ENCODE peak calls at places on chromosomes 16 and 17, in seven cellular contexts. W is thyroid gland, N is GM23338, Z is cardiac muscle cell, M is astrocyte, A is right atrium auricular region, H is neural progenitor cell. J is an unnamed sample.

GRCh38 chr17:869567-870530 is 87.7 kb downstream of the MRM3 start:
- DNase-seq in H (no peak), W (no peak), M (peak; percentile 85), Z (no peak), A (no peak), N (no peak), J (no peak)

GRCh38 chr17:37671813-37672544 is 28.7 kb upstream of the DDX52 start:
- DNase-seq in Z (no peak), N (no peak), H (no peak), W (no peak), A (no peak), M (peak; percentile 89), J (no peak)

GRCh38 chr17:36949461-36949927 is 740 bp downstream of the AATF start:
- DNase-seq in M (peak; percentile 23), H (peak; percentile 50), A (no peak), Z (no peak), N (no peak), W (peak; percentile 27), J (no peak)

GRCh38 chr17:42895185-42895555 is 5.4 kb upstream of the G6PC1 start:
- DNase-seq in Z (no peak), W (peak; percentile 12), M (peak; percentile 81), N (no peak), H (no peak), A (peak; percentile 88), J (peak; percentile 47)

GRCh38 chr16:48448799-48449481 is 63.7 kb upstream of the SIAH1 start:
- DNase-seq in N (no peak), H (no peak), Z (no peak), A (peak; percentile 49), M (no peak), W (no peak), J (peak; percentile 9)

GRCh38 chr16:80123189-80123588 is 417.6 kb upstream of the DYNLRB2 start:
- DNase-seq in A (no peak), H (no peak), M (peak; percentile 68), N (no peak), W (no peak), Z (no peak), J (no peak)

GRCh38 chr16:53908731-53909130 is 204.8 kb downstream of the FTO start:
- DNase-seq in M (no peak), H (no peak), A (no peak), N (no peak), W (no peak), Z (no peak), J (no peak)

GRCh38 chr17:18184143-18185007 is 747 bp downstream of the ALKBH5 start:
- DNase-seq in H (peak; percentile 68), A (peak; percentile 75), Z (peak; percentile 62), W (peak; percentile 39), N (peak; percentile 70), M (peak; percentile 35), J (peak; percentile 56)

GRCh38 chr16:47110939-47111338 is 32.8 kb downstream of the NETO2 start:
- DNase-seq in A (no peak), W (no peak), Z (no peak), M (no peak), H (peak; percentile 13), N (peak; percentile 53), J (no peak)

GRCh38 chr16:69106491-69107291 is 1.2 kb downstream of the HAS3 start:
- DNase-seq in M (no peak), N (peak; percentile 80), A (no peak), Z (peak; percentile 25), W (no peak), H (peak; percentile 76), J (peak; percentile 29)

GRCh38 chr16:69324013-69324531 is 6.3 kb downstream of the PDF start:
- DNase-seq in Z (no peak), H (no peak), A (no peak), N (no peak), W (peak; percentile 63), M (no peak), J (peak; percentile 69)

GRCh38 chr16:48492131-48492530 is 106.9 kb upstream of the SIAH1 start:
- DNase-seq in Z (no peak), W (no peak), H (no peak), N (no peak), M (no peak), A (no peak), J (no peak)

GRCh38 chr17:8696951-8697745 is 47.5 kb downstream of the CCDC42 start:
- DNase-seq in H (peak; percentile 13), N (peak; percentile 82), M (peak; percentile 98), W (no peak), A (peak; percentile 59), Z (no peak), J (no peak)

GRCh38 chr17:45355087-45355486 is 38.3 kb upstream of the MAP3K14 start:
- DNase-seq in N (no peak), Z (no peak), M (no peak), H (no peak), A (no peak), W (peak; percentile 27), J (peak; percentile 3)

GRCh38 chr17:76270770-76271668 is 5.9 kb downstream of the UBALD2 start:
- DNase-seq in A (no peak), N (no peak), W (no peak), M (no peak), H (no peak), Z (no peak), J (no peak)

GRCh38 chr16:79415983-79416641 is 184.4 kb downstream of the MAF start:
- DNase-seq in A (no peak), H (no peak), Z (no peak), N (no peak), W (no peak), M (no peak), J (no peak)

GRCh38 chr17:49985310-49985990 is 9.6 kb downstream of the DLX3 start:
- DNase-seq in A (no peak), Z (no peak), M (no peak), H (peak; percentile 9), N (no peak), W (no peak), J (no peak)

GRCh38 chr16:17942067-17942466 is 394.5 kb downstream of the NPIPA8 start:
- DNase-seq in A (no peak), W (no peak), M (no peak), H (no peak), N (no peak), Z (no peak), J (no peak)

GRCh38 chr16:83974475-83974874 is 6.4 kb downstream of the NECAB2 start:
- DNase-seq in Z (no peak), A (no peak), H (no peak), N (no peak), M (no peak), W (no peak), J (no peak)

GRCh38 chr17:41615454-41615853 is 2.9 kb upstream of the KRT16 start:
- DNase-seq in N (peak; percentile 62), H (peak; percentile 34), A (no peak), W (no peak), M (no peak), Z (no peak), J (no peak)

GRCh38 chr16:73063284-73063733 is 15.4 kb upstream of the ZFHX3 start:
- DNase-seq in M (no peak), W (no peak), A (no peak), Z (no peak), H (no peak), N (peak; percentile 54), J (no peak)
- H3K4me1 ChIP-seq in M (peaks cover 70% of the 10 kb centered on the region), W (peaks cover 36% of the 10 kb centered on the region), A (no peaks in the 10 kb centered on the region), Z (peaks cover 13% of the 10 kb centered on the region), H (peaks cover 67% of the 10 kb centered on the region), N (peaks cover 78% of the 10 kb centered on the region), J (peaks cover 3% of the 10 kb centered on the region)

DNA sequence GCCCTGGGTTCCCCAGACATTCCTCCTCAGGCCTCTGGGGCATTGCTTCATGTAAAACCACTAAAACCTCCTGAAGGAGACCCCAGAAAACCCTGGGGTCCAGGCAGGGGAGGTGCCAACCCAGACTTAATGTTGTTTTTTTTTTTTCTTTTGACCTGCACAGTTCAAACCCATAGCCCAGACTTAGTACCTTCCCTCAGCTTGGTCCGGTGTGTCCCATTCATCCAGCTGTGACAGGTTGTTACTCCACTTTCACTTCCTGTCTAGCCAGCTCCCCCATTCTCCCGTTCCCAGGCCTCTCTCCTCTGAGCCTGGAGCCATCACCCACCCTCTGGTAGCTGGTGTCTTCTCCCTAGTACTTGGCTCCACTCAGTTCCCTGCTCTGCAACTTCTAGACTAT is 4.8 kb downstream of the CDR2L start:
- DNase-seq in Z (no peak), A (no peak), W (no peak), N (no peak), H (no peak), M (no peak), J (no peak)
- H3K27ac ChIP-seq in Z (no peak overlapping the region), A (peak overlapping the region; percentile 40), W (no peak overlapping the region), N (peak overlapping the region; percentile 26), H (no peak overlapping the region), M (no peak overlapping the region), J (no peak overlapping the region)

GRCh38 chr16:85578599-85578948 is 34.5 kb upstream of the GSE1 start:
- DNase-seq in M (no peak), A (no peak), N (peak; percentile 46), H (peak; percentile 48), Z (no peak), W (no peak), J (no peak)

GRCh38 chr16:85579883-85580607 is 33.1 kb upstream of the GSE1 start:
- DNase-seq in N (no peak), M (no peak), W (no peak), H (no peak), A (no peak), Z (no peak), J (no peak)

GRCh38 chr16:85579199-85579598 is 33.9 kb upstream of the GSE1 start:
- DNase-seq in M (no peak), Z (no peak), A (no peak), N (peak; percentile 92), H (peak; percentile 95), W (no peak), J (no peak)

GRCh38 chr16:85576944-85577343 is 36.2 kb upstream of the GSE1 start:
- DNase-seq in H (no peak), A (no peak), Z (no peak), N (no peak), M (no peak), W (no peak), J (no peak)

GRCh38 chr16:85577899-85578598 is 35.1 kb upstream of the GSE1 start:
- DNase-seq in W (no peak), H (peak; percentile 53), N (no peak), Z (no peak), A (no peak), M (no peak), J (no peak)
- H3K4me1 ChIP-seq in W (peaks cover 64% of the 10 kb centered on the region), H (peaks cover 92% of the 10 kb centered on the region), N (peaks cover 80% of the 10 kb centered on the region), Z (peaks cover 65% of the 10 kb centered on the region), A (no peaks in the 10 kb centered on the region), M (peaks cover 24% of the 10 kb centered on the region), J (peaks cover 23% of the 10 kb centered on the region)

DNA sequence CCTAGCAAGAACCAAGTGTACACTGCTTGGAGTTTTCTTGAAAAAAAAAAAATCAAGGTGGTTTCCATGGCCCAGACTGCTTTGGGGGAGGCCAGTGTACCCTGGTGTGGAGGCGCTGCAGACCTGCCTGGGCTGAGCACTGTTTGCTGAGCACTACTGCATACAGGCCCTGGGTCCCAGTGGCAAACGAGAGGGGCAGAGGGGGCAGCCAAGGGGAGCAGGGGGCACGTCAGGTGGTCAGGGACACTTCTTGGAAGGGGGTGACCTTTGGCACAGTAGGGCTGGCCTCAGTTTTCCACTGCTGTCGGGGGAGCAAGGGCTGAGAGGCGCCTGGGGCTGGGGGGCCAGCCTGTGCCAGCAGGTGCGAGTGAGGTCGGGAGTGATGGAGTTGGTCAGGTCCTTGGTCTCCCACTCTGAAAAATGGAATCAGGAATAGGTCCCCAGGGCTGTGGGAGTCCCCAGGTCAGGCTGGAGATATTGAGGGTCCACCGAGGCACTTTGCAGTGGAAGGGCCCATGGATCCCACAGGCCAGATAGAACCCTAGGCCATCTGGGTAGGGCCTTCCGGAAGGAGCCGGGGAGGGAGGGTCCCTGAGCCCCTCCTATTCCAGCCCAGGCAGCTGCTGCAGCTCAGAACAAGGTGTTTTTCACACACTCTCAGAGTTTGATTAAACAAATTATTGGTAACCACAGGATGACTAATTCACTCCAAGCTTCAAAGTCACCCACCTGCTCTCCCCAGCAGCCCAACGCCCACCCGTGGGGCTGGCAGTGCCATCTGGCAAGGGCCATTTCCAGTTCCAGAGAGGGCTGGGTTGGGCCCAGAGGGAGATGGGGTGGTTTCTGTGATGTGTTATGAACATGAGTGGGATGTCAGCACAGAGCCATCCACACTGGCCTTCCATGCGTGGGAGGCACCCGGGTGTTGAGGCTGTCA is 3.5 kb downstream of the ZFPM1 start:
- DNase-seq in W (no peak), N (no peak), M (no peak), Z (no peak), A (no peak), H (no peak), J (no peak)
- H3K27ac ChIP-seq in W (no peak overlapping the region), N (no peak overlapping the region), M (no peak overlapping the region), Z (no peak overlapping the region), A (no peak overlapping the region), H (no peak overlapping the region), J (no peak overlapping the region)